ENCODE peak calls at places on chromosomes 12 and 14, in four cellular contexts. J is prostate gland, M is heart right ventricle, C is IMR-90. K is an unnamed sample.

GRCh38 chr12:27982380-27982779 is 9.8 kb upstream of the PTHLH start:
- DNase-seq in M (no peak), J (no peak), C (no peak), K (no peak)

GRCh38 chr12:47280543-47281330 is 201.0 kb upstream of the AMIGO2 start:
- DNase-seq in C (no peak), J (no peak), M (no peak), K (no peak)

GRCh38 chr14:22598896-22599244 is 770 bp downstream of the ABHD4 start:
- DNase-seq in M (no peak), C (peak), J (peak), K (peak)

GRCh38 chr12:122855985-122856831 is 21.0 kb downstream of the HIP1R start:
- DNase-seq in C (no peak), M (no peak), J (no peak), K (no peak)

GRCh38 chr14:59265808-59266207 is 77.3 kb downstream of the DAAM1 start:
- DNase-seq in C (no peak), J (no peak), M (no peak), K (no peak)

GRCh38 chr12:43551271-43551970 is 582 bp downstream of the ADAMTS20 start:
- DNase-seq in C (no peak), J (no peak), M (no peak), K (peak)

GRCh38 chr12:97899956-97900355 is 437.4 kb downstream of the RMST start:
- DNase-seq in M (no peak), J (no peak), C (no peak), K (no peak)

GRCh38 chr14:63564318-63564717 is 21.1 kb upstream of the PPP2R5E start:
- DNase-seq in C (no peak), M (peak), J (no peak), K (peak)

GRCh38 chr12:43964966-43965365 is 129.1 kb downstream of the TMEM117 start:
- DNase-seq in M (no peak), J (no peak), C (peak), K (no peak)

GRCh38 chr12:102696045-102696444 is 215.7 kb upstream of the IGF1 start:
- DNase-seq in M (no peak), J (no peak), C (no peak), K (no peak)

GRCh38 chr12:99495797-99496196 is 151.8 kb upstream of the GARIN6 start:
- DNase-seq in C (no peak), J (no peak), M (no peak), K (no peak)

GRCh38 chr12:57803317-57803893 is 15.1 kb downstream of the AVIL start:
- DNase-seq in J (no peak), M (peak), C (peak), K (peak)

GRCh38 chr12:111068281-111068680 is 147.9 kb upstream of the MYL2 start:
- DNase-seq in M (no peak), J (no peak), C (no peak), K (no peak)

GRCh38 chr12:122345042-122345441 is 77.4 kb downstream of the CLIP1 start:
- DNase-seq in M (no peak), J (no peak), C (no peak), K (no peak)

GRCh38 chr12:25438638-25439037 is 114.4 kb downstream of the LMNTD1 start:
- DNase-seq in J (no peak), C (peak), M (no peak), K (peak)

GRCh38 chr12:107681836-107682820 is 3.5 kb upstream of the PWP1 start:
- DNase-seq in J (no peak), M (no peak), C (no peak), K (no peak)
- TF ChIP-seq CTCF in J (no peak), M (no peak), C (no peak), K (no peak)

DNA sequence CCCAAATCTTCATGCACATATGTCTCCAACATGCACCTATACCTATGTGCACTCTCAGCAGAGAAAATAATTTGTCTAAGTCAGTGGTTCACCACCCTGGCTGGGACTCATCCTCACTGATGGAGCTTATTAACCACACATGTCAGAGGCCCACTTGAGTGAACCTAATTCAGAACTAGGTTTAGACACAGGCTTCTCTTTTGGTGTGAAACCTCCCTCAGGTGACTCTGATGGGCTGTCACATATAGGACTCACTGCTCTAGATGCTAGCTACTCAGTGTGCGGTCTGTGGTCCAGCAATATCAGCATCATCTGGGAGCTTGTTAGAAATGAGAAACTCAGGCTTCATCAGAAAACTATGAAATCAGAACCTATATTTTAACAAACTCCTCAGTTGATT is 85.7 kb downstream of the SLC6A15 start:
- DNase-seq in J (no peak), M (no peak), C (no peak), K (no peak)
- TF ChIP-seq CTCF in J (no peak), M (no peak), C (no peak), K (no peak)

GRCh38 chr12:11580125-11580751 is 69.2 kb upstream of the ETV6 start:
- DNase-seq in M (no peak), C (peak), J (peak), K (peak)
- TF ChIP-seq CTCF in M (no peak), C (no peak), J (no peak), K (no peak)

DNA sequence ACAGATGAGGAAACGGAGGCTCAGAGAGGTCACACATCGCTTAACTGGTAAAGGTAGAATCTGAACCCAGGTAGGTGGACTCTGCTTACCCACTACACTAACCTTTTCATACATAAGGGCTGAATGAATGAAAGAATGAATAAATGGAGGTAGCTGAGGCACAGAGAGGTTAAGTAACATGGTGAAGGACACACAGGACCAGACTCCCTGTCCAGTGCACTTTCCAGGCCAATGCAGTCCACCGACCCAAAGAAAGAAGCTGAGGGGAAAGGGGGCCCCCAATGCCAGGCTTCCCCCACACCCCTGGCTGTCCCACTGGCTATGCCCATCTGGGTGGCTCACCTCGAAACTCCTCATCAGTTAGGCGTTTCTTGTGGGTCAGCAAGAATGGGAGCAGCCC is 25.2 kb downstream of the TRPV4 start:
- DNase-seq in C (no peak), M (no peak), J (no peak), K (no peak)
- TF ChIP-seq CTCF in C (no peak), M (no peak), J (no peak), K (no peak)